ENCODE peak calls at places on chromosomes 12 and 14, in nine cellular contexts. P, L, G, B, E, U, X, Z and O are unnamed samples.
A peak's percentile ranks its signal among the peaks of the same experiment; 100 is the strongest.

GRCh38 chr12:108570743-108571603 is 8.6 kb downstream of the ISCU start:
- DNase-seq in E (peak; percentile 77), X (peak; percentile 39), U (no peak), G (peak; percentile 61), B (peak; percentile 51), P (peak; percentile 60), Z (no peak), L (no peak), O (peak; percentile 82)

GRCh38 chr14:76955575-76956252 is 72.8 kb downstream of the IRF2BPL start:
- DNase-seq in E (peak; percentile 89), B (peak; percentile 75), Z (peak; percentile 70), U (peak; percentile 73), P (peak; percentile 96), L (no peak), G (no peak), X (no peak), O (peak; percentile 39)

GRCh38 chr12:12992418-12993175 is 7.5 kb downstream of the HEBP1 start:
- DNase-seq in X (peak; percentile 53), G (no peak), E (peak; percentile 93), L (no peak), Z (peak; percentile 20), U (no peak), P (peak; percentile 96), B (no peak), O (peak; percentile 89)

GRCh38 chr12:47700263-47700662 is 5.6 kb downstream of the RPAP3 start:
- DNase-seq in L (no peak), E (no peak), X (no peak), B (no peak), G (no peak), Z (no peak), P (no peak), U (no peak), O (no peak)

GRCh38 chr12:45065125-45065626 is 14.3 kb upstream of the DBX2 start:
- DNase-seq in G (no peak), L (no peak), X (no peak), B (no peak), E (no peak), U (no peak), P (no peak), Z (no peak), O (no peak)

GRCh38 chr12:1281683-1282366 is 290.8 kb downstream of the ERC1 start:
- DNase-seq in L (no peak), B (peak; percentile 64), E (peak; percentile 90), U (no peak), P (peak; percentile 76), X (no peak), Z (no peak), G (no peak), O (peak; percentile 81)

GRCh38 chr14:34379809-34380147 is 82.3 kb downstream of the SPTSSA start:
- DNase-seq in L (no peak), G (no peak), X (no peak), U (no peak), Z (no peak), P (no peak), B (no peak), E (no peak), O (no peak)

GRCh38 chr12:80553316-80553715 is 109.3 kb downstream of the PTPRQ start:
- DNase-seq in L (no peak), B (peak; percentile 87), G (no peak), U (no peak), E (peak; percentile 94), Z (peak; percentile 65), X (peak; percentile 74), P (peak; percentile 82), O (peak; percentile 94)

GRCh38 chr12:27974735-27975221 is 2.2 kb upstream of the PTHLH start:
- DNase-seq in U (peak; percentile 41), L (peak; percentile 27), E (no peak), P (no peak), G (peak; percentile 24), X (no peak), B (no peak), Z (no peak), O (no peak)

GRCh38 chr12:10212623-10213131 is at the start of gene GABARAPL1:
- DNase-seq in U (peak; percentile 83), X (no peak), B (peak; percentile 45), P (peak; percentile 94), Z (peak; percentile 76), L (peak; percentile 91), E (peak; percentile 89), G (peak; percentile 85), O (peak; percentile 76)

GRCh38 chr14:72753044-72753710 is 140.7 kb downstream of the DPF3 start:
- DNase-seq in Z (no peak), E (no peak), L (no peak), B (no peak), G (no peak), P (no peak), X (no peak), U (no peak), O (no peak)

DNA sequence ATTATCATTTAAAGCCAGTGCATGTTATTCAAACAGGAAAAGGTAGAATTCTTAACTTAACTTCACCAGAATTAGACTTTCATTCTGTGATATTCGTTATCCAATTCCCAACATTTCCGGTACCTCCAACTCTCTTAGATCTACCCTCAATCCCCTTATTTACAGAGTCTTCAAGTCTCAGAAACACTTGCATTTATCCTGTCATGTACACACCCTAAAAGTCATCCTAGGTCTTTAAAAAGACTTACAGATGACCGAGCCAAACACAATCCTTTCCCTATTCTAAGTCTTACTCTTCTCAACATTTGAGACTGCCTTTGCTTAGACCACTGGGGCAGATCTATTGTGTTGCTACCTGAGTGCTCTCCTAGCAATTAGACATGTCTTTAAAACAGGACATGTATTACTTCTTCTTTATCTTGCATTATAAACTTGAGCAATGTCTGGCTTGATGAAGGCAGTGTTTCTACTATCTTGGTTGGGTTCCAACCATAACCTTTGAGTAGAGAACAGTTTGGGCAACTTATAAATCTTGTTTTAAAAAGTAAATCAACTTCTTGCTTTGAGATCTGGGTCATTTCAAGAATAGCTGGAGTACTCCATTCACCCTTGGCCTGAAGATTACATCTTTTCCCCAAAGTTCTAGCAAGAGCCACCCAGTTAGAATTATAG is 140.6 kb upstream of the PLEKHG7 start:
- DNase-seq in Z (no peak), B (no peak), L (no peak), G (no peak), P (no peak), U (no peak), X (no peak), E (no peak), O (peak; percentile 50)
- H3K27ac ChIP-seq in Z (no peak overlapping the region), B (no peak overlapping the region), L (peak overlapping the region; percentile 43), G (no peak overlapping the region), P (no peak overlapping the region), U (no peak overlapping the region), X (no peak overlapping the region), E (no peak overlapping the region), O (no peak overlapping the region)

GRCh38 chr12:49777341-49777740 is 36.0 kb downstream of the TMBIM6 start:
- DNase-seq in X (no peak), E (no peak), L (no peak), P (no peak), Z (peak; percentile 32), B (no peak), U (no peak), G (no peak), O (no peak)

GRCh38 chr12:49776858-49777257 is 35.5 kb downstream of the TMBIM6 start:
- DNase-seq in X (no peak), U (no peak), E (no peak), P (no peak), G (no peak), L (no peak), Z (no peak), B (no peak), O (no peak)

GRCh38 chr12:49776413-49776812 is 35.1 kb downstream of the TMBIM6 start:
- DNase-seq in Z (peak; percentile 64), X (peak; percentile 68), U (peak; percentile 88), E (peak; percentile 90), G (peak; percentile 86), B (peak; percentile 76), P (peak; percentile 84), L (peak; percentile 79), O (peak; percentile 64)

DNA sequence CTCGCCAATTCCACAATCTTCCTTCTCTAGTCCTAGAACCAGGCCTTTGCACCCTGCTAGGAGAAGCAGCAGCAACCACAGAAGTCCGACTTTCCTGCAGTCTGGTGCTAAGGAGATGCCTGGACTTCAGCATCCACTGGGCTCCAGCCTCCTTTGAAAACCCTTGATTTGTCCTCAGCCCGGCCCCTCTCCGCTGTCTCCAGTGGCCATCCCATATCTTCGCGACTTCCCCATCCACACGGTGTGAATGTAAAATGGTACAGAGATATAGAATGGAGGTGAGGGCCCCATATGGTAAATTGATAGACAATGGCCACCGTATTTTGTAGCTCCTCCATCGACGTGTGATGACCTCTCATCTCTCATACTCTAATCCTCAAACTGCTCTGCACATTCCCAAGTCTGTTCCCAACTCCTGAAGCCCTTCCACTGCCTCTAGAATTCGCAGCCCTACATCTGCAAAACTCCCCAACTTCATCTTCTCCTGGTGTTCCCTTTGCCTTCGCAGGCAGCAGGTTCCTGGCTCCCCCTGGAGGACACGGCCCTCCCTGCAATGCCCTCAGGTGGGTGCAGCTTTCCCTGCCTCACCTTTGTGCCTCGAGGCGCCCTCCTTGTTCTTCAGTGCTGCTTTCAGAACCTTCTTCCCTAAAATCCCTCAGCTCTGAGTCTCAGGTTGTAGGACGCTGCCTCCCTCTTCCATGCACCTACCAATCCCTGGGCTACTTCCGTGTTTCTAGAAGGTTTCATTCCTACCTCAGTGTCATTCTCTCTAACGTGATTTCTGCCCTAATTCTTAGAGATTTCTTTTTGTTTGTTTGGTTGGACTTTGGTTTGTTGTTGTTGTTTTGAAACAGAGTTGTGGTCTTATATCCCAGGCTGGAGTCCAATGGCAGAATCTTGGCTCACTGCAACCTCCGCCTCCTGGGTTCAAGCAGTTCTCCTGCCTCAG is 36.7 kb downstream of the TMBIM6 start:
- DNase-seq in Z (peak; percentile 41), E (peak; percentile 62), U (peak; percentile 93), G (peak; percentile 64), B (peak; percentile 69), L (no peak), X (peak; percentile 42), P (peak; percentile 44), O (peak; percentile 19)
- H2AFZ ChIP-seq in Z (peak overlapping the region; percentile 3), E (no peak overlapping the region), U (no peak overlapping the region), G (peak overlapping the region; percentile 89), B (peak overlapping the region; percentile 77), L (no peak overlapping the region), X (no peak overlapping the region), P (no peak overlapping the region), O (no peak overlapping the region)

DNA sequence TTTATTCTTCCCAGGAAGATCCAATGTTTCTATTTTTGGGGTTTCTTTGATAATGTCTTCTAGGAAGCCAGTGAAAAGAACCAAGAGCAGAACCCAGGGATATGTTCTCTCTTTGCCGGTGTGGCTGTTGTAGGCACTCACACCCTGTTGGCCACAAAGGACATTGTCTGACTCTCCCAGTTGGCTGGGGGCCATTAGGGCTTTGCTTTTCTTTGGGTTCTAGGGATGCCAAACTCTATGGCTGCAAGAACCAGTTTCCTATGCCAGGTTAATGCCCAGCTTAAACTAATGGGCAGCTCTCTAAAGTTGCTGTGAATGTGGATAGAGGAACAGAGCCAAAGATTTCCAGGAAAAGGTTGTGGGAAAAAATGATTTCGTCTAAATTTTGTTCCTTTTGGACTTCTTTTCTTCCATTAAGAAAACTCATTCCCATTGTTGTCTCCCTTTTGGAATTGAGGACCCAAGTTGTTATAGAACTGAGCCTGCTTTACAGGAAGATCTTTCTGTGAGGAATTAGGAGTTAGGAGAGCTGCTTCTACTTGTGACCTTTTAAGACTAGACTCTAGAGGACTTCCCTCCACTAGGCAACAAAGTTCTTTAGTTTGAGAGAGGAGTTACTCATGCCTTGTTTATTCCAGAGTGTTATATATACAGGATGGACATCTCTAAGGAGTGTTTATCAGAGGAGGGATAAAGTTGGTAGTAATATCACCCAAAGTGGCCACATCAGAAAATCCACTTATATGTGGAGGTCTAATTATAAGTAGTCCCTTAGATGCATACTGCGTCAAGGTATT is 13.1 kb downstream of the COPZ1 start:
- DNase-seq in U (no peak), Z (no peak), P (peak; percentile 73), B (no peak), L (no peak), E (peak; percentile 63), G (no peak), X (no peak), O (no peak)
- H3K27ac ChIP-seq in U (no peak overlapping the region), Z (no peak overlapping the region), P (no peak overlapping the region), B (no peak overlapping the region), L (no peak overlapping the region), E (peak overlapping the region; percentile 27), G (peak overlapping the region; percentile 46), X (no peak overlapping the region), O (no peak overlapping the region)

GRCh38 chr14:68245146-68246073 is 425.8 kb downstream of the RAD51B start:
- DNase-seq in B (no peak), E (peak; percentile 52), Z (peak; percentile 25), P (peak; percentile 60), X (no peak), U (no peak), G (no peak), L (no peak), O (peak; percentile 66)
- H2AFZ ChIP-seq in B (no peak overlapping the region), E (no peak overlapping the region), Z (peak overlapping the region; percentile 56), P (no peak overlapping the region), X (no peak overlapping the region), U (no peak overlapping the region), G (no peak overlapping the region), L (peak overlapping the region; percentile 12), O (no peak overlapping the region)